ENCODE peak calls at places on chromosomes 5 and 9, in four cellular contexts. One of them, this sample, is unnamed.

GRCh38 chr9:18947772-18948391 is 85.1 kb downstream of the SAXO1 start:
- DNase-seq in HCT116: no peak
- DNase-seq in K562: no peak
- DNase-seq in breast epithelium: no peak
- DNase-seq in this sample: no peak

GRCh38 chr5:179818746-179819295 is 1.9 kb upstream of the SQSTM1 start:
- DNase-seq in HCT116: peak
- DNase-seq in K562: peak
- DNase-seq in breast epithelium: peak
- DNase-seq in this sample: peak

GRCh38 chr5:169590602-169591001 is 7.0 kb downstream of the SPDL1 start:
- DNase-seq in HCT116: no peak
- DNase-seq in K562: no peak
- DNase-seq in breast epithelium: no peak
- DNase-seq in this sample: no peak

GRCh38 chr9:136851941-136852663 is at the start of gene MAMDC4:
- DNase-seq in HCT116: no peak
- DNase-seq in K562: no peak
- DNase-seq in breast epithelium: no peak
- DNase-seq in this sample: peak

GRCh38 chr9:123757547-123757946 is 172.4 kb downstream of the DENND1A start:
- DNase-seq in HCT116: no peak
- DNase-seq in K562: no peak
- DNase-seq in breast epithelium: no peak
- DNase-seq in this sample: no peak

GRCh38 chr9:89597711-89598707 is 6.8 kb upstream of the GADD45G start:
- DNase-seq in HCT116: no peak
- DNase-seq in K562: peak
- DNase-seq in breast epithelium: no peak
- DNase-seq in this sample: peak

GRCh38 chr9:4327504-4328191 is 27.8 kb upstream of the GLIS3 start:
- DNase-seq in HCT116: no peak
- DNase-seq in K562: no peak
- DNase-seq in breast epithelium: no peak
- DNase-seq in this sample: no peak

GRCh38 chr5:20266068-20266467 is 278.1 kb upstream of the CDH18 start:
- DNase-seq in HCT116: no peak
- DNase-seq in K562: no peak
- DNase-seq in breast epithelium: no peak
- DNase-seq in this sample: no peak

GRCh38 chr5:107652839-107653607 is 17.7 kb downstream of the EFNA5 start:
- DNase-seq in HCT116: no peak
- DNase-seq in K562: no peak
- DNase-seq in breast epithelium: no peak
- DNase-seq in this sample: peak

GRCh38 chr9:115326461-115326860 is 208.5 kb upstream of the TNC start:
- DNase-seq in HCT116: no peak
- DNase-seq in K562: no peak
- DNase-seq in breast epithelium: no peak
- DNase-seq in this sample: no peak

GRCh38 chr9:115333671-115334070 is 215.7 kb upstream of the TNC start:
- DNase-seq in HCT116: no peak
- DNase-seq in K562: no peak
- DNase-seq in breast epithelium: no peak
- DNase-seq in this sample: no peak

GRCh38 chr9:115328677-115329076 is 210.7 kb upstream of the TNC start:
- DNase-seq in HCT116: no peak
- DNase-seq in K562: no peak
- DNase-seq in breast epithelium: no peak
- DNase-seq in this sample: no peak

GRCh38 chr9:115327441-115328122 is 209.6 kb upstream of the TNC start:
- DNase-seq in HCT116: no peak
- DNase-seq in K562: no peak
- DNase-seq in breast epithelium: no peak
- DNase-seq in this sample: no peak

DNA sequence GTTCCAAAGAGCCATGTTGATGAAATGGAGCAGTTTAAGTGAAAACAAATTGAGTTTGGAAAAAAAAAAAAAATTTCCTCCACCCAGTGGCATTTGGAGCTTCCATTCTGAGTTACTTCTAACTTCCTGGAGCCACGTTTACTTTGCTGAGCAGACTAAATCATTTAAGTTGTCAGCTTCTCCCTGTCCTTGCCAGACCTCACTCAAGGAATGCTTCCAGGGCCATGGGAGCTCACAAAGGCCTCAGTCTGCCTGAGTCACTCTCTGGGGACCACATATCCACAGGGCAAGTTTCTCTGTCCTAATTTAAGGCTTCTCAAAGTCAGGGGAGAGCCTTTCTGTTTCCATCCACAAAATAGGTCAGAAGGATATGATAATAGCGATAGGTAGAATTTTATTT is 210.3 kb upstream of the TNC start:
- DNase-seq in HCT116: no peak
- DNase-seq in K562: no peak
- DNase-seq in breast epithelium: no peak
- DNase-seq in this sample: no peak
- TF ChIP-seq POLR2AphosphoS5 in HCT116: no peak
- TF ChIP-seq POLR2AphosphoS5 in K562: no peak
- TF ChIP-seq POLR2AphosphoS5 in breast epithelium: no peak
- TF ChIP-seq POLR2AphosphoS5 in this sample: no peak

DNA sequence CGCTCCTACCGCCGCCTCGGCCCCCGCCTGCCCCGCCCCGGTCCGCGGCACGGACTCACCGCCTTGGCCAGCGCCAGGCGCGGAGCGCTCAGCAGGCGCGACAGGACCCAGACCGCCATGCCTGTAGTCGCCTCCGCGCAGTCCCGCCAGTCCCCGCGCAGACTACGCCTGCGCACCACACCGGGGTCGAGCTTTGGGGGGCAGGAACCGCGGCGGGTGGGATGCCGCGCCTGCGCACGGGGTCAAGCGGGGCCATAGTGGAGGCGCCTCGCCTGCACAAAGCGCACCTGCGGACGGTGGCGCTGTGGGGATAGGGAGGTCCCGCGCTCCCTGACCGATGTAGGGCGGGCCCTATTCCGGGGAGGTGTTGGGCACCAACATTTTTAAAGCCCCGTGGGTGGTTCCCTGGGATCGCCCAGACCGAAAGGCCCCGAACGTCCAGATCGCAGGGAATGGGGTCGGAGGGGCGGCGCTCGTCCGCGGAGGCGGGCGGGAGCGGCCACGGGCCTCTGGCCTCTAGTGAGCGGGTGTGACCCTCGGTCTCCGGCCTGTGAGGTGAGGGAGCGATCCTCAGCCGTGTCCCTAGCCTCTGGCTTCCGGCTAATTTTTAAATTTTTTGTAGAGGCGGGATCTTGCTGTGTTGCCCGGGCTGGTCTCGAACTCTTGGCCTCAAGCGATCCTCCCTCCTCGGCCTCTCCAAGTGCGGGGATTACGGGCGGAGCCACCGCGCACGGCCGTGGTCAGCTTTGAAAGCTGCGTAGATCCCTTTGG is 70.8 kb upstream of the LPCAT1 start:
- DNase-seq in HCT116: peak
- DNase-seq in K562: peak
- DNase-seq in breast epithelium: peak
- DNase-seq in this sample: peak
- TF ChIP-seq POLR2A in HCT116: peak
- TF ChIP-seq POLR2A in K562: no peak
- TF ChIP-seq POLR2A in breast epithelium: no peak
- TF ChIP-seq POLR2A in this sample: no peak

GRCh38 chr5:86977808-86978207 is 289.9 kb upstream of the RASA1 start:
- DNase-seq in HCT116: no peak
- DNase-seq in K562: no peak
- DNase-seq in breast epithelium: no peak
- DNase-seq in this sample: no peak

GRCh38 chr5:86977185-86977584 is 290.5 kb upstream of the RASA1 start:
- DNase-seq in HCT116: no peak
- DNase-seq in K562: no peak
- DNase-seq in breast epithelium: no peak
- DNase-seq in this sample: no peak

GRCh38 chr5:86971034-86971511 is 296.6 kb upstream of the RASA1 start:
- DNase-seq in HCT116: peak
- DNase-seq in K562: no peak
- DNase-seq in breast epithelium: no peak
- DNase-seq in this sample: no peak

GRCh38 chr5:86979801-86980510 is 287.7 kb upstream of the RASA1 start:
- DNase-seq in HCT116: peak
- DNase-seq in K562: no peak
- DNase-seq in breast epithelium: no peak
- DNase-seq in this sample: no peak

GRCh38 chr5:86974910-86975309 is 292.8 kb upstream of the RASA1 start:
- DNase-seq in HCT116: no peak
- DNase-seq in K562: no peak
- DNase-seq in breast epithelium: no peak
- DNase-seq in this sample: no peak
- TF ChIP-seq POLR2AphosphoS5 in HCT116: no peak
- TF ChIP-seq POLR2AphosphoS5 in K562: no peak
- TF ChIP-seq POLR2AphosphoS5 in breast epithelium: no peak
- TF ChIP-seq POLR2AphosphoS5 in this sample: no peak

DNA sequence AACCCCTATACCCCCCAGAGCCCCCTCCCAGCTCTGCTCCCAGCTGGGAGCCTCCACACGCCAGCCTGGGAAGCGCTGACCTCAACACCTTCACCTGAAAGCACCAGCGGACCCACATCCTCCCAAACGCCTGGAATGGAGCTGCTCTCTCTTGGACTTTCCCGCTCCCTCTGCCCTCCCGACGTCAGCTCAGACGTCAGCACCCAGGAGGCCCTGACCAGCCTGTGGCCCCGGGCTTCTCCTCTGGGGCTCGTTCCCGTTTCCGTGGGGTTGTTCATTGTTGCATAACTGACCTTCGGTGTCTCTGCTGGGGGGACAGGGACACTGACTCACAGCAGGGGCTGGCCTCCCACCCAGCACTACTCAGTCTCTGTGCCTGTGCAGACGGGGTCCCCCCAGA is 35.0 kb upstream of the SLC6A3 start:
- DNase-seq in HCT116: no peak
- DNase-seq in K562: peak
- DNase-seq in breast epithelium: no peak
- DNase-seq in this sample: peak
- TF ChIP-seq POLR2A in HCT116: no peak
- TF ChIP-seq POLR2A in K562: no peak
- TF ChIP-seq POLR2A in breast epithelium: no peak
- TF ChIP-seq POLR2A in this sample: no peak

GRCh38 chr9:108783318-108784127 is 72.3 kb downstream of the ACTL7B start:
- DNase-seq in HCT116: no peak
- DNase-seq in K562: no peak
- DNase-seq in breast epithelium: no peak
- DNase-seq in this sample: no peak

GRCh38 chr9:108786322-108786721 is 69.5 kb downstream of the ACTL7B start:
- DNase-seq in HCT116: no peak
- DNase-seq in K562: no peak
- DNase-seq in breast epithelium: no peak
- DNase-seq in this sample: no peak

GRCh38 chr9:108786756-108787663 is 68.8 kb downstream of the ACTL7B start:
- DNase-seq in HCT116: peak
- DNase-seq in K562: no peak
- DNase-seq in breast epithelium: no peak
- DNase-seq in this sample: no peak

GRCh38 chr9:108784128-108784490 is 71.7 kb downstream of the ACTL7B start:
- DNase-seq in HCT116: no peak
- DNase-seq in K562: no peak
- DNase-seq in breast epithelium: no peak
- DNase-seq in this sample: no peak

DNA sequence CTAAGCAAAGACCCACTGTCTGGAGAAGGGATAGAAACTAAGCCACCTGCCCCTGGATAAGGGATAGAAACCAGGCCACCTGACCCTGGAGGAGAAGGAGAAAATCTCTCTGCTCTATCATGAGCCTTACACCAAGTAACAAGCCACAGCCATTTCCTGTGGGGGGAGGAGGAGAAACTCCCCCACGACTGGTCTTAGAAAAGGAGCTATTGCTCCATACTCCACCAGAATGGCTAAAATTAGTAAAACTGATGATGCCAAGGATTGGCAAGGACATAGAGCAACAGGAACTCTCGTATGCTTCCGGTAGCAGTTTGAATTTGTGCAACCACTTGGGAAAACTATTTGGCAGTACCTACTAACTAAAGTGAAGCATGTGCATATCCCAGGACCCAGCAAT is 70.8 kb downstream of the ACTL7B start:
- DNase-seq in HCT116: no peak
- DNase-seq in K562: no peak
- DNase-seq in breast epithelium: no peak
- DNase-seq in this sample: no peak
- TF ChIP-seq POLR2AphosphoS5 in HCT116: no peak
- TF ChIP-seq POLR2AphosphoS5 in K562: no peak
- TF ChIP-seq POLR2AphosphoS5 in breast epithelium: no peak
- TF ChIP-seq POLR2AphosphoS5 in this sample: no peak

GRCh38 chr9:104923289-104923688 is 4.7 kb downstream of the ABCA1 start:
- DNase-seq in HCT116: no peak
- DNase-seq in K562: no peak
- DNase-seq in breast epithelium: no peak
- DNase-seq in this sample: no peak

GRCh38 chr9:104923740-104924139 is 4.2 kb downstream of the ABCA1 start:
- DNase-seq in HCT116: no peak
- DNase-seq in K562: no peak
- DNase-seq in breast epithelium: no peak
- DNase-seq in this sample: no peak

GRCh38 chr9:104931256-104931655 is 3.3 kb upstream of the ABCA1 start:
- DNase-seq in HCT116: no peak
- DNase-seq in K562: no peak
- DNase-seq in breast epithelium: no peak
- DNase-seq in this sample: no peak

GRCh38 chr9:104927216-104927911 is 591 bp downstream of the ABCA1 start:
- DNase-seq in HCT116: no peak
- DNase-seq in K562: no peak
- DNase-seq in breast epithelium: no peak
- DNase-seq in this sample: peak

DNA sequence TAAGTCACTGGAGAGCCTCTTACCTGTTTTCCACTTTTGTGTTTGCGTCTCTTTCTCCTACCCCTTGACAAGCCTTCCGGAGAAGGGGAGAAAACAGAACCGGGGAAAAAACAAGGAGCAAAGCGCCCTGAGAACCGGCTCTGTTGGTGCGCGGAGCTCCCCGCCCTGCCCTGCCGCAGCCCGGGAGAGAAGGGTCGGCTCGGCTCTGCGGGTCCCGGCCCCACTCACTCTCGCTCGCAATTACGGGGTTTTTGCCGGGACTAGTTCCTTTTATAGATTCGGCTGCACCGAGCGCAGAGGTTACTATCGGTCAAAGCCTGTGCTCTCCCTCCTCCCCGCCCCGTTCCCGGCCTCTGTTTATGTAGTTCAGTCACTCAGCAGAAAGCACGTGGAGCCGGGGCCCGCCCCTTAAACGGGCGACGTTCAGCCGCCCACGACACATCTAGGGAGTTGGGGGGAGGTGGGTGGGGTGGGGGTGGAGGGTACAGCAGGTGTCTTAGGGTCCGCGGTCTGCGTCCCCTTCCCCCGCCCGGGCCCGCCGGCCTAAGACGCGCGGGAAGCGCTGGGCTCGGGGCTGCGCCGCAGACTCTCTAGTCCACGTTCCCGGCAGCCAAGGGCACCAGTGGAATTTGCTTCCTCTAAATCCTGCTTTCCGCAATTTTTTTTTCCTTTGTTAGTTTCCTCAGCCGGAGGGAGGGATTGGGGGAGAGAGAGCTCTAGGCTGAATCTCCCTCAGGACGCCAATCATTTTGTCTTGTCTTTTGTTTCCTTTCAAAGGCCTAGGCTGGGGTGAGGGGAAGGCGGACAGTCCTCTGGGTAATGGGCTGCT is at the start of gene ABCA1:
- DNase-seq in HCT116: peak
- DNase-seq in K562: peak
- DNase-seq in breast epithelium: peak
- DNase-seq in this sample: peak
- TF ChIP-seq POLR2A in HCT116: no peak
- TF ChIP-seq POLR2A in K562: no peak
- TF ChIP-seq POLR2A in breast epithelium: peak
- TF ChIP-seq POLR2A in this sample: no peak

GRCh38 chr9:94987731-94988130 is 261.2 kb downstream of the AOPEP start:
- DNase-seq in HCT116: no peak
- DNase-seq in K562: no peak
- DNase-seq in breast epithelium: no peak
- DNase-seq in this sample: no peak
- TF ChIP-seq POLR2AphosphoS5 in HCT116: no peak
- TF ChIP-seq POLR2AphosphoS5 in K562: no peak
- TF ChIP-seq POLR2AphosphoS5 in breast epithelium: no peak
- TF ChIP-seq POLR2AphosphoS5 in this sample: no peak